ENCODE peak calls at places on chromosome 10, in eight cellular contexts. B, U, I, Z, F, A, E and X are unnamed samples. For H3K9me3, the result is how much of the 10 kb centered on the place peaks cover.

GRCh38 chr10:66925896-66926719 is at the start of gene LRRTM3:
- DNase-seq in B (no peak), U (peak), I (peak), Z (peak), F (peak), A (peak), E (peak), X (no peak)

GRCh38 chr10:31321396-31321941 is 2.5 kb downstream of the ZEB1 start:
- DNase-seq in B (peak), U (no peak), I (peak), Z (peak), F (peak), A (peak), E (no peak), X (peak)

GRCh38 chr10:114458955-114459354 is 54.7 kb upstream of the AFAP1L2 start:
- DNase-seq in B (no peak), U (peak), I (peak), Z (no peak), F (no peak), A (peak), E (peak), X (no peak)

GRCh38 chr10:116143673-116144072 is 129.3 kb downstream of the GFRA1 start:
- DNase-seq in B (no peak), U (no peak), I (no peak), Z (peak), F (no peak), A (no peak), E (no peak), X (no peak)

GRCh38 chr10:44818721-44819127 is 92.4 kb upstream of the TMEM72 start:
- DNase-seq in B (no peak), U (no peak), I (no peak), Z (peak), F (no peak), A (no peak), E (no peak), X (no peak)

GRCh38 chr10:73780301-73780700 is 1.5 kb upstream of the CHCHD1 start:
- DNase-seq in B (no peak), U (no peak), I (no peak), Z (no peak), F (no peak), A (no peak), E (no peak), X (no peak)

GRCh38 chr10:28722065-28722803 is 44.9 kb downstream of the BAMBI start:
- DNase-seq in B (no peak), U (peak), I (peak), Z (peak), F (peak), A (no peak), E (no peak), X (no peak)

GRCh38 chr10:126902157-126902556 is 3.1 kb upstream of the DOCK1 start:
- DNase-seq in B (no peak), U (no peak), I (peak), Z (no peak), F (no peak), A (no peak), E (no peak), X (no peak)

GRCh38 chr10:29472268-29473086 is 162.3 kb downstream of the SVIL start:
- DNase-seq in B (no peak), U (no peak), I (no peak), Z (no peak), F (no peak), A (no peak), E (no peak), X (no peak)

GRCh38 chr10:14820010-14820774 is 17.6 kb downstream of the CDNF start:
- DNase-seq in B (no peak), U (no peak), I (peak), Z (no peak), F (no peak), A (no peak), E (no peak), X (no peak)

GRCh38 chr10:124592736-124593430 is 131.3 kb downstream of the LHPP start:
- DNase-seq in B (no peak), U (no peak), I (no peak), Z (no peak), F (no peak), A (no peak), E (no peak), X (no peak)

GRCh38 chr10:76073524-76073923 is 642.1 kb downstream of the LRMDA start:
- DNase-seq in B (no peak), U (no peak), I (no peak), Z (no peak), F (no peak), A (no peak), E (no peak), X (no peak)

GRCh38 chr10:76070861-76071260 is 639.4 kb downstream of the LRMDA start:
- DNase-seq in B (no peak), U (no peak), I (no peak), Z (no peak), F (no peak), A (no peak), E (no peak), X (no peak)

GRCh38 chr10:76074659-76075058 is 643.2 kb downstream of the LRMDA start:
- DNase-seq in B (no peak), U (no peak), I (no peak), Z (no peak), F (no peak), A (no peak), E (no peak), X (no peak)

GRCh38 chr10:76072384-76072783 is 641.0 kb downstream of the LRMDA start:
- DNase-seq in B (no peak), U (no peak), I (no peak), Z (no peak), F (no peak), A (no peak), E (no peak), X (no peak)

GRCh38 chr10:76071638-76072317 is 640.4 kb downstream of the LRMDA start:
- DNase-seq in B (no peak), U (no peak), I (no peak), Z (no peak), F (no peak), A (no peak), E (no peak), X (no peak)
- H3K9me3 ChIP-seq in B (under half), U (under half), I (under half), Z (under half), F (under half), A (under half), E (under half), X (under half)

GRCh38 chr10:1538121-1538520 is 199.2 kb downstream of the ADARB2 start:
- DNase-seq in B (no peak), U (no peak), I (no peak), Z (no peak), F (no peak), A (no peak), E (no peak), X (no peak)

GRCh38 chr10:1540144-1540543 is 197.2 kb downstream of the ADARB2 start:
- DNase-seq in B (no peak), U (no peak), I (no peak), Z (no peak), F (no peak), A (no peak), E (no peak), X (no peak)

GRCh38 chr10:1538531-1539061 is 198.7 kb downstream of the ADARB2 start:
- DNase-seq in B (no peak), U (no peak), I (no peak), Z (no peak), F (no peak), A (no peak), E (no peak), X (no peak)

GRCh38 chr10:1536341-1536740 is 201.0 kb downstream of the ADARB2 start:
- DNase-seq in B (no peak), U (no peak), I (no peak), Z (no peak), F (no peak), A (no peak), E (no peak), X (no peak)

GRCh38 chr10:1539216-1539615 is 198.1 kb downstream of the ADARB2 start:
- DNase-seq in B (no peak), U (no peak), I (no peak), Z (no peak), F (no peak), A (peak), E (no peak), X (no peak)
- H3K9me3 ChIP-seq in B (under half), U (under half), I (under half), Z (under half), F (under half), A (under half), E (under half), X (under half)

GRCh38 chr10:122042836-122043235 is 53.9 kb downstream of the TACC2 start:
- DNase-seq in B (no peak), U (no peak), I (no peak), Z (no peak), F (no peak), A (no peak), E (no peak), X (no peak)

GRCh38 chr10:122044713-122045112 is 55.8 kb downstream of the TACC2 start:
- DNase-seq in B (no peak), U (no peak), I (peak), Z (peak), F (peak), A (no peak), E (no peak), X (no peak)

GRCh38 chr10:122040786-122041185 is 51.8 kb downstream of the TACC2 start:
- DNase-seq in B (no peak), U (no peak), I (no peak), Z (no peak), F (no peak), A (no peak), E (no peak), X (no peak)

GRCh38 chr10:122045212-122045611 is 56.2 kb downstream of the TACC2 start:
- DNase-seq in B (no peak), U (no peak), I (no peak), Z (no peak), F (no peak), A (no peak), E (no peak), X (no peak)

GRCh38 chr10:122044045-122044661 is 55.2 kb downstream of the TACC2 start:
- DNase-seq in B (no peak), U (peak), I (peak), Z (peak), F (peak), A (no peak), E (no peak), X (no peak)
- H3K9me3 ChIP-seq in B (under half), U (under half), I (under half), Z (under half), F (under half), A (under half), E (under half), X (under half)

DNA sequence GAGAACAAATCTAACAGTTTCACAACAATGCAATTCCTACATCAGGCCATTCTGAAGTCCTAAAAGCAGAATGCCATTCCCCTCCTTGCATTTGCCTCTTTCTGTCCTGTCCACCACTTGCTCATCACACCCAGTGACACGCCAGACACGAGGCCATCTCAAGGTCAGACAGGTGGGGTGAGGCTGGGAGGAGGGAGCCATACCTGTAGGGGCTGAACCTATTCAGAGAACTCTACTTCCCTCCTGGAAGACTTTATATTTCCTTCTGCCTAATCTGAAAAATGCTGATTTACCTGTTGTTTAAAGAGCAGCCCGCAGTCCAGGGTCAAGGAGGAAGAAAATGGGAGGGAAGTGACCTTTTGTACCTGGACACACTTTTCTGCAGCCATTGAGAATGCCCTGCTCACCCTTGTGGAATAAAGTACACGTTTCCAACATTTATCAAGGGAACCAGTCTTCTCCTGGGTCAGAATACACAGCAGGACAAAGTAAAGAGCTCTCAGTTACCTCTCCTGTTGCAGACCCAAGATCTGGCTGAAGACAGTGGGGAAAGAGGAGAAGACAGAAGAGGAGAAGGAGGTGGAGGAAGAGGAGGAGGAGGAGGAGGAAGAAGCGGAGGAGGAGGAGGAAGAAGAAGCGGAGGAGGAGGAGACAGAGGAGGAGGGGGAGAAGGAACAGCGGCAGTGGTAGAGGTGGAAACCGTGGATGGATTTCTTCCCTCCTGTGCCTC is 1.1 kb upstream of the BLNK start:
- DNase-seq in B (no peak), U (no peak), I (no peak), Z (no peak), F (no peak), A (no peak), E (no peak), X (no peak)
- H3K9me3 ChIP-seq in B (under half), U (under half), I (under half), Z (under half), F (under half), A (under half), E (under half), X (under half)

GRCh38 chr10:42491001-42491592 is 147.3 kb downstream of the ZNF33B start:
- DNase-seq in B (no peak), U (no peak), I (peak), Z (no peak), F (no peak), A (no peak), E (peak), X (no peak)

GRCh38 chr10:42490368-42490767 is 148.0 kb downstream of the ZNF33B start:
- DNase-seq in B (no peak), U (no peak), I (no peak), Z (no peak), F (no peak), A (no peak), E (no peak), X (no peak)

GRCh38 chr10:42491801-42492200 is 146.6 kb downstream of the ZNF33B start:
- DNase-seq in B (no peak), U (no peak), I (no peak), Z (no peak), F (no peak), A (no peak), E (no peak), X (no peak)

DNA sequence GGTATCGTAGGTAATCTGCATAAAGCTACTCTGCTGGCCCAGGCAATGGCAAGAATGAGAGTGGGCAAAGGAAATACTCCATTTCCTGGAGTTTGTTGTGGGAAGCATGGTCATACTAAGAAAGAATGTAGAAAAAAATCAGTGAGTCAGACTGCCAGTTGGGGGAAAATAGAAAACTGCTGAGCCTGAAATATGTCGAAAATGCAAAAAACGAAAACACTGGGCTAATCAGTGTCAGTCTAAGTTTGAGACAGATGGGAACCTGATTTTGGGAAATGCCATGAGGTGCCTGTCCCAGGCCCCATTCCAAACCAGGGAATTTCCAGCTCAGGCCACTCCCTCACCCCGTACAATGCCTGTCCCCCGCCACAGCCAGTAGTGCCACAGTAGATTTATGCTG is 150.0 kb downstream of the ZNF33B start:
- DNase-seq in B (no peak), U (no peak), I (peak), Z (no peak), F (no peak), A (no peak), E (no peak), X (no peak)
- H3K9me3 ChIP-seq in B (under half), U (under half), I (under half), Z (under half), F (under half), A (under half), E (under half), X (under half)